ENCODE peak calls at places on chromosomes 13 and 19, in six cellular contexts. X, N, I, G, V and R are unnamed samples.

GRCh38 chr19:4969772-4970531 is 1.0 kb downstream of the KDM4B start:
- DNase-seq in X (no peak), N (peak), I (no peak), G (peak), V (no peak), R (no peak)

GRCh38 chr19:46461537-46461936 is 9.8 kb downstream of the PNMA8A start:
- DNase-seq in X (no peak), N (no peak), I (no peak), G (no peak), V (peak), R (no peak)

GRCh38 chr19:45496349-45496953 is 396 bp downstream of the RTN2 start:
- DNase-seq in X (peak), N (peak), I (peak), G (no peak), V (no peak), R (peak)

GRCh38 chr19:19171821-19172532 is 1.9 kb upstream of the MEF2B start:
- DNase-seq in X (no peak), N (no peak), I (peak), G (peak), V (no peak), R (no peak)

GRCh38 chr13:40483601-40484000 is 182.8 kb downstream of the FOXO1 start:
- DNase-seq in X (peak), N (no peak), I (no peak), G (no peak), V (no peak), R (no peak)

GRCh38 chr19:35090160-35090794 is 25.3 kb upstream of the FXYD3 start:
- DNase-seq in X (no peak), N (peak), I (no peak), G (peak), V (no peak), R (peak)

GRCh38 chr19:7112675-7113074 is 43.2 kb downstream of the ZNF557 start:
- DNase-seq in X (no peak), N (no peak), I (no peak), G (no peak), V (no peak), R (no peak)

GRCh38 chr19:56266060-56266459 is 6.5 kb upstream of the EDDM13 start:
- DNase-seq in X (no peak), N (no peak), I (no peak), G (no peak), V (no peak), R (no peak)

GRCh38 chr19:14004619-14005380 is 1.3 kb downstream of the RFX1 start:
- DNase-seq in X (peak), N (no peak), I (peak), G (peak), V (no peak), R (no peak)

GRCh38 chr19:12774588-12775555 is at the start of gene HOOK2:
- DNase-seq in X (peak), N (peak), I (no peak), G (no peak), V (peak), R (peak)
- H3K4me3 ChIP-seq in X (peak), N (peak), I (peak), G (peak), V (peak), R (peak)

GRCh38 chr13:46982856-46983582 is 86.2 kb upstream of the HTR2A start:
- DNase-seq in X (no peak), N (no peak), I (no peak), G (no peak), V (no peak), R (no peak)

DNA sequence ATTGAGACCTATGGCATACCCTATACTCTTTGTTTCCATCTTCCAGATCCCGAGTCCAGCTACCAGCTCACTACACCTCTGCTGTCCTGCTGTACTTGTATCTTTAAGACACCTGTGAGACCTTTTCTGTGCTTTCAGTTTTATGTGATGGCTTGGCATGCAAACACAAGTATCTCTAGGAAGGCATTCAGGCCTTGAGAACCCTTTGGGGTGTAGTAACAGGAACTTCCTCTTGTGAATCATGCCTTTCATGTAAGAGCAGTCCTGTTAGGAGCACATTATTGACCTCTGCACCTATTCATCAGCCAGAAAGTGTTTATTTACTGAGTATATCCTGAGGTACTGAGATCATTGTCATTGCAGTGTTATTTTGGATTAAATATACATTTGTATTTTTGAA is 87.0 kb upstream of the HTR2A start:
- DNase-seq in X (no peak), N (no peak), I (no peak), G (peak), V (no peak), R (no peak)
- H3K4me3 ChIP-seq in X (no peak), N (no peak), I (no peak), G (no peak), V (no peak), R (no peak)

GRCh38 chr19:58399903-58400637 is 4.6 kb downstream of the RNF225 start:
- DNase-seq in X (no peak), N (no peak), I (no peak), G (no peak), V (no peak), R (no peak)
- H3K4me3 ChIP-seq in X (no peak), N (peak), I (peak), G (peak), V (no peak), R (no peak)

GRCh38 chr13:43129021-43129420 is 105.6 kb downstream of the DNAJC15 start:
- DNase-seq in X (no peak), N (no peak), I (no peak), G (no peak), V (no peak), R (no peak)
- H3K4me3 ChIP-seq in X (no peak), N (no peak), I (no peak), G (no peak), V (no peak), R (no peak)

GRCh38 chr19:10227215-10227971 is 3.7 kb downstream of the S1PR2 start:
- DNase-seq in X (peak), N (no peak), I (peak), G (peak), V (no peak), R (peak)
- H3K4me3 ChIP-seq in X (no peak), N (no peak), I (no peak), G (no peak), V (no peak), R (no peak)

GRCh38 chr13:73832203-73832602 is 302.0 kb downstream of the KLF12 start:
- DNase-seq in X (no peak), N (peak), I (no peak), G (no peak), V (no peak), R (no peak)

GRCh38 chr13:73833331-73834070 is 300.7 kb downstream of the KLF12 start:
- DNase-seq in X (no peak), N (no peak), I (no peak), G (peak), V (no peak), R (no peak)

GRCh38 chr13:73825143-73825542 is 309.1 kb downstream of the KLF12 start:
- DNase-seq in X (no peak), N (no peak), I (no peak), G (no peak), V (no peak), R (no peak)

GRCh38 chr13:73827434-73827833 is 306.8 kb downstream of the KLF12 start:
- DNase-seq in X (no peak), N (no peak), I (no peak), G (no peak), V (no peak), R (no peak)

GRCh38 chr13:73828811-73829210 is 305.4 kb downstream of the KLF12 start:
- DNase-seq in X (no peak), N (no peak), I (no peak), G (no peak), V (no peak), R (peak)
- H3K4me3 ChIP-seq in X (no peak), N (no peak), I (no peak), G (no peak), V (no peak), R (no peak)